ENCODE peak calls at places on chromosomes 11 and 22, in five cellular contexts. S is epithelial cell of esophagus, Q is right atrium auricular region, Z is brain microvascular endothelial cell, D is AG04450. U is an unnamed sample.

GRCh38 chr11:131914299-131914902 is 544.0 kb downstream of the NTM start:
- DNase-seq in S (peak), Q (no peak), Z (no peak), D (no peak), U (no peak)

GRCh38 chr11:44286268-44286880 is 23.6 kb downstream of the ALX4 start:
- DNase-seq in S (peak), Q (no peak), Z (peak), D (no peak), U (peak)

GRCh38 chr11:859394-860131 is 16.9 kb downstream of the TSPAN4 start:
- DNase-seq in S (peak), Q (peak), Z (peak), D (peak), U (peak)

GRCh38 chr11:44005076-44005800 is 42.5 kb upstream of the ACCSL start:
- DNase-seq in S (no peak), Q (peak), Z (no peak), D (no peak), U (no peak)

GRCh38 chr22:48320048-48320655 is 1507.5 kb downstream of the BRD1 start:
- DNase-seq in S (no peak), Q (no peak), Z (no peak), D (no peak), U (no peak)

GRCh38 chr22:30325724-30326703 is 727 bp downstream of the TBC1D10A start:
- DNase-seq in S (no peak), Q (no peak), Z (no peak), D (no peak), U (no peak)

GRCh38 chr11:95652002-95652472 is 137.5 kb downstream of the FAM76B start:
- DNase-seq in S (no peak), Q (no peak), Z (no peak), D (no peak), U (no peak)

GRCh38 chr11:59158206-59159068 is 13.5 kb upstream of the DTX4 start:
- DNase-seq in S (peak), Q (peak), Z (peak), D (peak), U (peak)

GRCh38 chr11:2388431-2389024 is 11.4 kb downstream of the CD81 start:
- DNase-seq in S (no peak), Q (no peak), Z (no peak), D (no peak), U (no peak)

GRCh38 chr22:24583221-24583971 is 9.5 kb downstream of the LRRC75B start:
- DNase-seq in S (peak), Q (no peak), Z (no peak), D (no peak), U (no peak)

GRCh38 chr11:126963603-126964353 is 36.8 kb downstream of the KIRREL3 start:
- DNase-seq in S (peak), Q (no peak), Z (no peak), D (no peak), U (peak)

GRCh38 chr11:113204280-113204679 is 110.1 kb upstream of the TTC12 start:
- DNase-seq in S (peak), Q (no peak), Z (no peak), D (no peak), U (no peak)

GRCh38 chr11:72379384-72380131 is 54.8 kb downstream of the CLPB start:
- DNase-seq in S (no peak), Q (no peak), Z (no peak), D (no peak), U (no peak)

GRCh38 chr11:110086892-110087309 is 6.3 kb upstream of the ZC3H12C start:
- DNase-seq in S (peak), Q (no peak), Z (peak), D (peak), U (peak)

GRCh38 chr11:1237128-1237580 is 14.3 kb downstream of the MUC5B start:
- DNase-seq in S (no peak), Q (no peak), Z (no peak), D (no peak), U (no peak)

GRCh38 chr11:33670250-33671011 is 30.2 kb downstream of the C11orf91 start:
- DNase-seq in S (peak), Q (no peak), Z (peak), D (no peak), U (peak)

GRCh38 chr11:130781906-130782305 is 134.4 kb downstream of the SNX19 start:
- DNase-seq in S (peak), Q (peak), Z (peak), D (no peak), U (peak)

GRCh38 chr11:134338654-134339053 is 6.9 kb downstream of the GLB1L2 start:
- DNase-seq in S (no peak), Q (no peak), Z (no peak), D (no peak), U (no peak)

GRCh38 chr11:134340354-134340964 is 8.7 kb downstream of the GLB1L2 start:
- DNase-seq in S (no peak), Q (no peak), Z (no peak), D (no peak), U (no peak)

GRCh38 chr11:134338068-134338467 is 6.3 kb downstream of the GLB1L2 start:
- DNase-seq in S (no peak), Q (no peak), Z (no peak), D (no peak), U (no peak)

GRCh38 chr11:134341805-134342571 is 10.2 kb downstream of the GLB1L2 start:
- DNase-seq in S (no peak), Q (peak), Z (no peak), D (no peak), U (no peak)

DNA sequence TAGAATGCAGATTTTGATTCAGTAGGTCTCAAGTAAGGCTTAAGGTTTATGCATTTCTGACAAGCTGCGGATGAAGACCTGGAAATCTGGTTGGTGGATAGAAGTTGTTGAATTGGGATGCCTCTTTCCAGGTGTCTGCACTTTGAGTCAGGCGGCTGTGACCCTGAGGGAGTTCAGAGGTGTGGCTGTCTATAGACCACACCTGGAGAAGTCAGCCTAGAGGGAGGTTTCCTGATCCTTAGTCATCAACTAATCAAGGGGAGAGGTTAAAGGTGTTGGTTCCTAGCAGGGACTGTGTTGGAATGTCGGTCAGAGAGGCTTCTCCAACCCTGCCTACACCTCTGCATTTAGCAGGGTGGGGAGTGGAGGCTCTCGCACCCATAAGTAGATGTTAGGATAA is 8.0 kb downstream of the GLB1L2 start:
- DNase-seq in S (peak), Q (no peak), Z (no peak), D (no peak), U (peak)
- H3K4me3 ChIP-seq in S (no peak), Q (no peak), Z (no peak), D (no peak), U (no peak)

GRCh38 chr11:71302534-71302909 is 50.1 kb upstream of the SHANK2 start:
- DNase-seq in S (no peak), Q (no peak), Z (no peak), D (no peak), U (no peak)

GRCh38 chr11:71304491-71304890 is 52.1 kb upstream of the SHANK2 start:
- DNase-seq in S (no peak), Q (peak), Z (no peak), D (no peak), U (no peak)

GRCh38 chr11:71304045-71304444 is 51.7 kb upstream of the SHANK2 start:
- DNase-seq in S (no peak), Q (no peak), Z (no peak), D (no peak), U (no peak)

GRCh38 chr11:71301858-71302533 is 49.6 kb upstream of the SHANK2 start:
- DNase-seq in S (no peak), Q (peak), Z (no peak), D (no peak), U (no peak)

DNA sequence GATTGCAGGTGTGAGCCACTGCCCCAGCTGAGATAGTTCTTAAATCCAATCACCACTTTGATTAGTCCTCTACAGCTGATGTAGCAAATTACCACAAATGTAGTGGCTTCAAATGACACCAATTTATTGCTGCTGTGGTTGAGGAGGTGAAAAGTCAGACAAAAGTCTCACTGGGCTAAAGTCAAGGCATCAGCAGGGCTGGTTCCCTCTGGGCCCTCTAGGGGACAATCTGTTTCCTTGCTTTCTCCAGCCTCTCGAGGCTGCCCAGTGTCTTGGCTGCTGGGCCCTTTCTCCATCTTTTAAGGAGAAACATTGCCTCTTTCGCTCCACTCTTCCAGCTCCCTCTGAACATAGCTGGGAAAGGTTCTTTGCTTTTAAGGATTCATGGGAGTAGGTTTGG is 50.5 kb upstream of the SHANK2 start:
- DNase-seq in S (no peak), Q (peak), Z (no peak), D (no peak), U (no peak)
- TF ChIP-seq CTCF in S (no peak), Q (no peak), Z (peak), D (no peak), U (peak)

DNA sequence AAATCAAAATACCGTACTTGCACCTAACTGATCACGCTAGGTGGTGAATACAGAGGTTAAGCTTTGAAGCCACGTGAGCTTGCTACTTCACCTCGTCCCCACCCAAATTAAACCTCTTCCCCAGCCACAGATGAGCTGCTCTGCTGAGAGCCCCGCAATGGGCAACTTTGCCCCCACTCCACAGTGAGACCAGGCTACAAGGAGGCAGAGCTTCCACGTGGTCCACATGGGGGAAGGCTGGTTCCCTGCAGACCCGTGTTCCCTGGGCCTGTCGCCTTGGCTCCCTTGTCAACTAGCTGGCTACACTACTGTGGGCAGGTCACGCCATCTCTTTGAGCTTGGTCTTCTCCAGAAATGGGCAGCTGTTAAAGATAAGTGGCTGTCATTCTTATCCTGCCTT is 10.9 kb downstream of the CD5 start:
- DNase-seq in S (no peak), Q (no peak), Z (no peak), D (no peak), U (no peak)
- H3K4me3 ChIP-seq in S (no peak), Q (no peak), Z (no peak), D (no peak), U (no peak)

GRCh38 chr11:66265531-66266377 is 2.7 kb upstream of the RAB1B start:
- DNase-seq in S (no peak), Q (no peak), Z (no peak), D (no peak), U (no peak)

GRCh38 chr11:66264383-66264782 is 4.1 kb upstream of the RAB1B start:
- DNase-seq in S (no peak), Q (no peak), Z (no peak), D (no peak), U (no peak)

GRCh38 chr11:66266378-66267038 is 1.9 kb upstream of the RAB1B start:
- DNase-seq in S (no peak), Q (no peak), Z (no peak), D (no peak), U (no peak)

GRCh38 chr11:66263785-66264184 is 4.7 kb upstream of the RAB1B start:
- DNase-seq in S (no peak), Q (no peak), Z (no peak), D (no peak), U (no peak)

DNA sequence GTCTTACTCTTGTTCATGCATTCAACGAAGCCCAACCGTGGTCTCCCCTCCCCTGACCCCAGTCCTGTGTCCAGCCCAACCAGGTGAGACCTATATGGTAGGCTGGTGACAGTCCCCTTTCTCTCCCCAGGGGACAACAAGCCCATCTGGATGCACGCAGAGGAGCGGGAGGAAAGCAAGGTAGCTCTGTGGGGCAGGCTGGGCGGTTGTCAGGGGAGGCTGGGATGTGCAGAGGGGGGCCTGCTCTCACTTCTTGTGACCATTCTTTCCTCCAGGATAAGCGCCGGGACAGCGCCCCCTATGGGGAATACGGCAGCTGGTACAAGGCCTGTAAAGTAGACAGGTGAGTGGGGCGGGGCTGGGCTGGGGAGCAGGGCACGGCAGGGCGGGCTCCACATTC is 3.5 kb upstream of the RAB1B start:
- DNase-seq in S (peak), Q (no peak), Z (no peak), D (no peak), U (no peak)
- TF ChIP-seq CTCF in S (peak), Q (no peak), Z (peak), D (peak), U (peak)

GRCh38 chr11:64000026-64000739 is 13.9 kb downstream of the OTUB1 start:
- DNase-seq in S (peak), Q (peak), Z (peak), D (no peak), U (peak)
- H3K4me3 ChIP-seq in S (peak), Q (peak), Z (no peak), D (peak), U (peak)

U was measured in bronchial epithelial cell.